ENCODE peak calls at places on chromosomes 7 and 10, in seven cellular contexts. One of them, this sample, is unnamed.

GRCh38 chr7:116526897-116527296 is 2.1 kb downstream of the CAV1 start:
- DNase-seq in anterior cingulate cortex: no peak
- DNase-seq in ureter: no peak
- DNase-seq in RWPE1: no peak
- DNase-seq in fibroblast of mammary gland: peak
- DNase-seq in stimulated activated naive CD8-positive, alpha-beta T cell treated with anti-CD3 and anti-CD28 coated beads, Interleukin-15, Interleukin-2, amounts not matched to agents 100 U/mL and 50 U/mL, for 24 hours: no peak
- DNase-seq in tibial artery: no peak
- DNase-seq in this sample: no peak

GRCh38 chr10:74983383-74983782 is 128.1 kb upstream of the SAMD8 start:
- DNase-seq in anterior cingulate cortex: no peak
- DNase-seq in ureter: no peak
- DNase-seq in RWPE1: no peak
- DNase-seq in fibroblast of mammary gland: peak
- DNase-seq in stimulated activated naive CD8-positive, alpha-beta T cell treated with anti-CD3 and anti-CD28 coated beads, Interleukin-15, Interleukin-2, amounts not matched to agents 100 U/mL and 50 U/mL, for 24 hours: no peak
- DNase-seq in tibial artery: no peak
- DNase-seq in this sample: no peak

GRCh38 chr7:6148724-6149360 is 117.7 kb downstream of the ANKRD61 start:
- DNase-seq in anterior cingulate cortex: no peak
- DNase-seq in ureter: no peak
- DNase-seq in RWPE1: no peak
- DNase-seq in fibroblast of mammary gland: no peak
- DNase-seq in stimulated activated naive CD8-positive, alpha-beta T cell treated with anti-CD3 and anti-CD28 coated beads, Interleukin-15, Interleukin-2, amounts not matched to agents 100 U/mL and 50 U/mL, for 24 hours: no peak
- DNase-seq in tibial artery: no peak
- DNase-seq in this sample: no peak

GRCh38 chr10:49488056-49488455 is 50.9 kb downstream of the ERCC6 start:
- DNase-seq in anterior cingulate cortex: no peak
- DNase-seq in ureter: no peak
- DNase-seq in RWPE1: no peak
- DNase-seq in fibroblast of mammary gland: no peak
- DNase-seq in stimulated activated naive CD8-positive, alpha-beta T cell treated with anti-CD3 and anti-CD28 coated beads, Interleukin-15, Interleukin-2, amounts not matched to agents 100 U/mL and 50 U/mL, for 24 hours: no peak
- DNase-seq in tibial artery: no peak
- DNase-seq in this sample: no peak

GRCh38 chr10:121781101-121781500 is 146.7 kb downstream of the ATE1 start:
- DNase-seq in anterior cingulate cortex: no peak
- DNase-seq in ureter: peak
- DNase-seq in RWPE1: peak
- DNase-seq in fibroblast of mammary gland: no peak
- DNase-seq in stimulated activated naive CD8-positive, alpha-beta T cell treated with anti-CD3 and anti-CD28 coated beads, Interleukin-15, Interleukin-2, amounts not matched to agents 100 U/mL and 50 U/mL, for 24 hours: no peak
- DNase-seq in tibial artery: no peak
- DNase-seq in this sample: no peak

GRCh38 chr10:21530616-21531015 is 3.4 kb upstream of the MLLT10 start:
- DNase-seq in anterior cingulate cortex: no peak
- DNase-seq in ureter: no peak
- DNase-seq in RWPE1: no peak
- DNase-seq in fibroblast of mammary gland: no peak
- DNase-seq in stimulated activated naive CD8-positive, alpha-beta T cell treated with anti-CD3 and anti-CD28 coated beads, Interleukin-15, Interleukin-2, amounts not matched to agents 100 U/mL and 50 U/mL, for 24 hours: no peak
- DNase-seq in tibial artery: no peak
- DNase-seq in this sample: no peak

GRCh38 chr7:73503229-73503628 is 18.9 kb downstream of the BAZ1B start:
- DNase-seq in anterior cingulate cortex: no peak
- DNase-seq in ureter: no peak
- DNase-seq in RWPE1: no peak
- DNase-seq in fibroblast of mammary gland: no peak
- DNase-seq in stimulated activated naive CD8-positive, alpha-beta T cell treated with anti-CD3 and anti-CD28 coated beads, Interleukin-15, Interleukin-2, amounts not matched to agents 100 U/mL and 50 U/mL, for 24 hours: no peak
- DNase-seq in tibial artery: no peak
- DNase-seq in this sample: no peak

GRCh38 chr10:124917939-124918830 is 23.7 kb upstream of the ZRANB1 start:
- DNase-seq in anterior cingulate cortex: no peak
- DNase-seq in ureter: no peak
- DNase-seq in RWPE1: peak
- DNase-seq in fibroblast of mammary gland: peak
- DNase-seq in stimulated activated naive CD8-positive, alpha-beta T cell treated with anti-CD3 and anti-CD28 coated beads, Interleukin-15, Interleukin-2, amounts not matched to agents 100 U/mL and 50 U/mL, for 24 hours: no peak
- DNase-seq in tibial artery: no peak
- DNase-seq in this sample: no peak

GRCh38 chr7:107652642-107653041 is 8.0 kb upstream of the SLC26A4 start:
- DNase-seq in anterior cingulate cortex: no peak
- DNase-seq in ureter: no peak
- DNase-seq in RWPE1: no peak
- DNase-seq in fibroblast of mammary gland: no peak
- DNase-seq in stimulated activated naive CD8-positive, alpha-beta T cell treated with anti-CD3 and anti-CD28 coated beads, Interleukin-15, Interleukin-2, amounts not matched to agents 100 U/mL and 50 U/mL, for 24 hours: no peak
- DNase-seq in tibial artery: no peak
- DNase-seq in this sample: no peak

GRCh38 chr10:120423350-120424197 is 33.5 kb upstream of the PLPP4 start:
- DNase-seq in anterior cingulate cortex: no peak
- DNase-seq in ureter: no peak
- DNase-seq in RWPE1: peak
- DNase-seq in fibroblast of mammary gland: peak
- DNase-seq in stimulated activated naive CD8-positive, alpha-beta T cell treated with anti-CD3 and anti-CD28 coated beads, Interleukin-15, Interleukin-2, amounts not matched to agents 100 U/mL and 50 U/mL, for 24 hours: peak
- DNase-seq in tibial artery: no peak
- DNase-seq in this sample: peak

GRCh38 chr7:150322114-150322832 is 882 bp upstream of the LRRC61 start:
- DNase-seq in anterior cingulate cortex: no peak
- DNase-seq in ureter: no peak
- DNase-seq in RWPE1: no peak
- DNase-seq in fibroblast of mammary gland: no peak
- DNase-seq in stimulated activated naive CD8-positive, alpha-beta T cell treated with anti-CD3 and anti-CD28 coated beads, Interleukin-15, Interleukin-2, amounts not matched to agents 100 U/mL and 50 U/mL, for 24 hours: peak
- DNase-seq in tibial artery: no peak
- DNase-seq in this sample: no peak

GRCh38 chr10:61376377-61376776 is 76.8 kb downstream of the TMEM26 start:
- DNase-seq in anterior cingulate cortex: no peak
- DNase-seq in ureter: no peak
- DNase-seq in RWPE1: no peak
- DNase-seq in fibroblast of mammary gland: no peak
- DNase-seq in stimulated activated naive CD8-positive, alpha-beta T cell treated with anti-CD3 and anti-CD28 coated beads, Interleukin-15, Interleukin-2, amounts not matched to agents 100 U/mL and 50 U/mL, for 24 hours: no peak
- DNase-seq in tibial artery: no peak
- DNase-seq in this sample: no peak

GRCh38 chr10:125761961-125762360 is 13.7 kb downstream of the MMP21 start:
- DNase-seq in anterior cingulate cortex: no peak
- DNase-seq in ureter: no peak
- DNase-seq in RWPE1: no peak
- DNase-seq in fibroblast of mammary gland: no peak
- DNase-seq in stimulated activated naive CD8-positive, alpha-beta T cell treated with anti-CD3 and anti-CD28 coated beads, Interleukin-15, Interleukin-2, amounts not matched to agents 100 U/mL and 50 U/mL, for 24 hours: no peak
- DNase-seq in tibial artery: no peak
- DNase-seq in this sample: no peak

GRCh38 chr7:64875258-64875657 is 27.8 kb upstream of the ZNF273 start:
- DNase-seq in anterior cingulate cortex: no peak
- DNase-seq in ureter: peak
- DNase-seq in RWPE1: no peak
- DNase-seq in fibroblast of mammary gland: no peak
- DNase-seq in stimulated activated naive CD8-positive, alpha-beta T cell treated with anti-CD3 and anti-CD28 coated beads, Interleukin-15, Interleukin-2, amounts not matched to agents 100 U/mL and 50 U/mL, for 24 hours: no peak
- DNase-seq in tibial artery: peak
- DNase-seq in this sample: no peak

GRCh38 chr10:14665304-14665703 is 109.4 kb downstream of the FAM107B start:
- DNase-seq in anterior cingulate cortex: no peak
- DNase-seq in ureter: no peak
- DNase-seq in RWPE1: peak
- DNase-seq in fibroblast of mammary gland: peak
- DNase-seq in stimulated activated naive CD8-positive, alpha-beta T cell treated with anti-CD3 and anti-CD28 coated beads, Interleukin-15, Interleukin-2, amounts not matched to agents 100 U/mL and 50 U/mL, for 24 hours: no peak
- DNase-seq in tibial artery: no peak
- DNase-seq in this sample: no peak

GRCh38 chr10:75191821-75192568 is 18.6 kb upstream of the VDAC2 start:
- DNase-seq in anterior cingulate cortex: no peak
- DNase-seq in ureter: peak
- DNase-seq in RWPE1: peak
- DNase-seq in fibroblast of mammary gland: peak
- DNase-seq in stimulated activated naive CD8-positive, alpha-beta T cell treated with anti-CD3 and anti-CD28 coated beads, Interleukin-15, Interleukin-2, amounts not matched to agents 100 U/mL and 50 U/mL, for 24 hours: no peak
- DNase-seq in tibial artery: peak
- DNase-seq in this sample: no peak

GRCh38 chr7:2632717-2633537 is 1.1 kb downstream of the TTYH3 start:
- DNase-seq in anterior cingulate cortex: no peak
- DNase-seq in ureter: peak
- DNase-seq in RWPE1: peak
- DNase-seq in fibroblast of mammary gland: peak
- DNase-seq in stimulated activated naive CD8-positive, alpha-beta T cell treated with anti-CD3 and anti-CD28 coated beads, Interleukin-15, Interleukin-2, amounts not matched to agents 100 U/mL and 50 U/mL, for 24 hours: peak
- DNase-seq in tibial artery: peak
- DNase-seq in this sample: no peak

GRCh38 chr10:129993621-129994020 is 29.5 kb upstream of the EBF3 start:
- DNase-seq in anterior cingulate cortex: no peak
- DNase-seq in ureter: no peak
- DNase-seq in RWPE1: peak
- DNase-seq in fibroblast of mammary gland: peak
- DNase-seq in stimulated activated naive CD8-positive, alpha-beta T cell treated with anti-CD3 and anti-CD28 coated beads, Interleukin-15, Interleukin-2, amounts not matched to agents 100 U/mL and 50 U/mL, for 24 hours: no peak
- DNase-seq in tibial artery: no peak
- DNase-seq in this sample: no peak

This sample was measured in midbrain.